ENCODE peak calls at places on chromosomes 1 and 21, in five cellular contexts. P is T-helper 1 cell, G is activated T-cell treated with anti-CD3 and anti-CD28 coated beads for 1 hour, D is BJ, I is NCI-H2029. A is an unnamed sample.

GRCh38 chr1:39540504-39541031 is 36.0 kb downstream of the PABPC4 start:
- DNase-seq in P (no peak), I (peak), D (no peak), G (no peak), A (no peak)

GRCh38 chr21:26123012-26123411 is 47.6 kb downstream of the APP start:
- DNase-seq in I (no peak), G (no peak), P (no peak), D (no peak), A (no peak)

GRCh38 chr1:33180226-33181037 is 1.4 kb downstream of the TRIM62 start:
- DNase-seq in I (peak), D (no peak), G (peak), P (peak), A (peak)

GRCh38 chr1:68107771-68108170 is 57.3 kb upstream of the DIRAS3 start:
- DNase-seq in P (no peak), D (no peak), I (no peak), G (no peak), A (no peak)

GRCh38 chr1:84689514-84690396 is 506 bp downstream of the SSX2IP start:
- DNase-seq in P (no peak), I (peak), D (no peak), G (peak), A (no peak)

GRCh38 chr21:44010429-44010828 is 1.7 kb upstream of the TRAPPC10 start:
- DNase-seq in G (no peak), I (no peak), P (no peak), D (no peak), A (no peak)

GRCh38 chr1:110123224-110123623 is 11.0 kb downstream of the UBL4B start:
- DNase-seq in P (no peak), D (peak), G (no peak), I (no peak), A (no peak)

GRCh38 chr1:151326619-151327222 is 495 bp downstream of the PI4KB start:
- DNase-seq in P (no peak), I (no peak), G (peak), D (no peak), A (no peak)

GRCh38 chr1:172342584-172343245 is 77.8 kb upstream of the C1orf105 start:
- DNase-seq in G (no peak), I (no peak), D (no peak), P (no peak), A (no peak)

GRCh38 chr1:43893020-43893419 is 40.6 kb upstream of the ARTN start:
- DNase-seq in I (no peak), D (no peak), G (no peak), P (no peak), A (no peak)

GRCh38 chr1:205568135-205568468 is 63.6 kb downstream of the CDK18 start:
- DNase-seq in G (no peak), P (no peak), D (no peak), I (no peak), A (no peak)

GRCh38 chr21:36863260-36863659 is 103.2 kb downstream of the HLCS start:
- DNase-seq in G (no peak), I (no peak), D (no peak), P (no peak), A (no peak)

A was measured in LNCaP clone FGC.